ENCODE peak calls at places on chromosomes 16 and 17, in five cellular contexts. C is uterus, F is H9, M is adrenal gland, G is SK-N-SH. K is an unnamed sample.

GRCh38 chr17:28612936-28613872 is 781 bp downstream of the RSKR start:
- DNase-seq in C (no peak), F (peak), M (peak), G (peak), K (peak)

GRCh38 chr17:75864448-75864871 is 9.3 kb upstream of the WBP2 start:
- DNase-seq in C (peak), F (peak), M (no peak), G (peak), K (peak)

GRCh38 chr16:15653227-15653626 is 3.2 kb downstream of the NDE1 start:
- DNase-seq in C (no peak), F (no peak), M (no peak), G (no peak), K (no peak)

GRCh38 chr17:82769041-82769440 is 17.2 kb downstream of the TBCD start:
- DNase-seq in C (no peak), F (no peak), M (no peak), G (peak), K (no peak)

GRCh38 chr17:59516451-59516850 is 49.0 kb upstream of the DHX40 start:
- DNase-seq in C (no peak), F (no peak), M (no peak), G (no peak), K (no peak)

GRCh38 chr17:41942626-41943025 is 12.2 kb downstream of the ODAD4 start:
- DNase-seq in C (no peak), F (no peak), M (no peak), G (no peak), K (no peak)

GRCh38 chr16:88633684-88634140 is 4.7 kb upstream of the IL17C start:
- DNase-seq in C (no peak), F (peak), M (peak), G (peak), K (peak)

GRCh38 chr17:42049834-42050359 is 504 bp downstream of the C17orf113 start:
- DNase-seq in C (no peak), F (no peak), M (no peak), G (no peak), K (peak)

GRCh38 chr17:31297090-31297489 is at the start of gene OMG:
- DNase-seq in C (no peak), F (no peak), M (no peak), G (no peak), K (no peak)

GRCh38 chr17:4998027-4998665 is 396 bp downstream of the KIF1C start:
- DNase-seq in C (peak), F (peak), M (peak), G (peak), K (peak)

GRCh38 chr17:75824591-75825518 is 19.3 kb downstream of the UNC13D start:
- DNase-seq in C (peak), F (no peak), M (no peak), G (no peak), K (no peak)

GRCh38 chr17:47745037-47745380 is 12.0 kb downstream of the TBX21 start:
- DNase-seq in C (no peak), F (no peak), M (no peak), G (no peak), K (no peak)

GRCh38 chr17:17814162-17815061 is 22.4 kb downstream of the SREBF1 start:
- DNase-seq in C (no peak), F (no peak), M (no peak), G (no peak), K (no peak)

GRCh38 chr17:30554839-30555751 is 77.9 kb downstream of the GOSR1 start:
- DNase-seq in C (no peak), F (peak), M (peak), G (no peak), K (no peak)

GRCh38 chr17:51256101-51256500 is 3.7 kb downstream of the MBTD1 start:
- DNase-seq in C (no peak), F (no peak), M (no peak), G (no peak), K (no peak)

GRCh38 chr17:4678448-4679026 is 25.4 kb downstream of the PELP1 start:
- DNase-seq in C (no peak), F (no peak), M (no peak), G (peak), K (no peak)

GRCh38 chr16:84759061-84759460 is 59.3 kb downstream of the USP10 start:
- DNase-seq in C (no peak), F (no peak), M (no peak), G (no peak), K (no peak)

GRCh38 chr17:10161392-10161791 is 37.0 kb downstream of the GAS7 start:
- DNase-seq in C (no peak), F (no peak), M (no peak), G (no peak), K (no peak)

GRCh38 chr17:68296217-68297140 is 5.2 kb downstream of the ARSG start:
- DNase-seq in C (no peak), F (no peak), M (no peak), G (no peak), K (peak)

GRCh38 chr17:66165537-66166123 is 26.3 kb downstream of the CEP112 start:
- DNase-seq in C (no peak), F (no peak), M (peak), G (peak), K (no peak)

GRCh38 chr17:55426851-55427586 is 5.4 kb upstream of the MMD start:
- DNase-seq in C (no peak), F (no peak), M (peak), G (no peak), K (no peak)

GRCh38 chr16:11636172-11636721 is 32.0 kb upstream of the SNN start:
- DNase-seq in C (no peak), F (peak), M (no peak), G (no peak), K (peak)

GRCh38 chr16:86905302-86905701 is 327.0 kb downstream of the FOXL1 start:
- DNase-seq in C (no peak), F (no peak), M (no peak), G (no peak), K (no peak)

GRCh38 chr17:4175921-4176802 is 33.2 kb downstream of the CYB5D2 start:
- DNase-seq in C (no peak), F (no peak), M (no peak), G (no peak), K (no peak)

GRCh38 chr17:71252446-71252845 is 868.4 kb upstream of the SOX9 start:
- DNase-seq in C (no peak), F (no peak), M (no peak), G (no peak), K (no peak)

GRCh38 chr17:416293-417206 is 63.9 kb upstream of the RPH3AL start:
- DNase-seq in C (no peak), F (no peak), M (no peak), G (no peak), K (no peak)

GRCh38 chr17:63099420-63099819 is 133.4 kb downstream of the TANC2 start:
- DNase-seq in C (no peak), F (no peak), M (no peak), G (no peak), K (no peak)

GRCh38 chr17:82397449-82398335 is 20.5 kb upstream of the HEXD start:
- DNase-seq in C (no peak), F (no peak), M (no peak), G (no peak), K (no peak)

GRCh38 chr17:35791681-35792350 is 3.6 kb downstream of the MMP28 start:
- DNase-seq in C (no peak), F (no peak), M (no peak), G (no peak), K (no peak)

GRCh38 chr17:9969301-9969935 is 64.3 kb upstream of the RCVRN start:
- DNase-seq in C (no peak), F (no peak), M (no peak), G (no peak), K (no peak)

GRCh38 chr17:14470417-14470816 is 169.5 kb downstream of the HS3ST3B1 start:
- DNase-seq in C (no peak), F (no peak), M (no peak), G (no peak), K (no peak)

GRCh38 chr16:85393674-85394510 is 219.2 kb upstream of the GSE1 start:
- DNase-seq in C (peak), F (peak), M (peak), G (peak), K (peak)

GRCh38 chr16:65122974-65123845 is 1.3 kb upstream of the CDH11 start:
- DNase-seq in C (peak), F (peak), M (peak), G (peak), K (peak)

GRCh38 chr16:77057161-77057736 is 133.7 kb upstream of the MON1B start:
- DNase-seq in C (no peak), F (no peak), M (no peak), G (no peak), K (no peak)

GRCh38 chr17:3964203-3965122 is at the start of gene ATP2A3:
- DNase-seq in C (no peak), F (no peak), M (no peak), G (peak), K (peak)

GRCh38 chr17:66307257-66307656 is 4.8 kb downstream of the PRKCA start:
- DNase-seq in C (no peak), F (no peak), M (no peak), G (no peak), K (no peak)

GRCh38 chr16:5502467-5502869 is 404.9 kb upstream of the EEF2KMT start:
- DNase-seq in C (no peak), F (peak), M (no peak), G (peak), K (no peak)

GRCh38 chr16:27712251-27712711 is 162.3 kb downstream of the KATNIP start:
- DNase-seq in C (no peak), F (peak), M (no peak), G (no peak), K (no peak)

GRCh38 chr17:75979705-75980187 is 706 bp downstream of the TEN1 start:
- DNase-seq in C (no peak), F (no peak), M (peak), G (no peak), K (peak)

GRCh38 chr17:75845058-75845711 is 981 bp upstream of the UNC13D start:
- DNase-seq in C (peak), F (peak), M (peak), G (peak), K (peak)

GRCh38 chr17:79138826-79139225 is 64.2 kb downstream of the ENGASE start:
- DNase-seq in C (no peak), F (no peak), M (no peak), G (no peak), K (no peak)

GRCh38 chr17:79144090-79144610 is 69.5 kb downstream of the ENGASE start:
- DNase-seq in C (no peak), F (no peak), M (no peak), G (no peak), K (no peak)

GRCh38 chr17:79145548-79145947 is 70.9 kb downstream of the ENGASE start:
- DNase-seq in C (no peak), F (no peak), M (no peak), G (no peak), K (no peak)

GRCh38 chr17:79141578-79142338 is 67.1 kb downstream of the ENGASE start:
- DNase-seq in C (no peak), F (no peak), M (no peak), G (no peak), K (no peak)

DNA sequence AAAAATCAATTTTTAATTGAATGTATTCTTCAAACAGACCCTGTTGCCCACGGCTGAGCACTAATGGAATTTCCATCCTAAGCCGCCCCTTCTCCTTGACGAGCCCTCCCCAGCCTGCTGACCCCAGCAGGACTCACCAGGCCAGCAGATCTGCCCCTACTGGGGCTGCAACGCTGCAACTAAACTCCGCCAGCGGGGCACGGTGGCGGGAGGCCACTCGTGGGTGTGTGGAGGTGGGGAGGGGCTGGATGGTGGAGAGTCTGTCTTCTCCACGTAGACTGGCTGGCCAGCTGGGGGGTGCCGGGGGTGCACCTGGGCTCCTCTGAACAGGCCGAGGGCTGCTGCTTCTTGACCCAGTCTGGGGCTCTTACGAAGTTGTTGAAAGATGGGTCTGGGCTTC is 67.8 kb downstream of the ENGASE start:
- DNase-seq in C (no peak), F (no peak), M (no peak), G (no peak), K (no peak)
- H3K27ac ChIP-seq in C (no peak), F (no peak), M (no peak), G (no peak), K (no peak)

GRCh38 chr16:50274771-50275415 is 8.5 kb downstream of the ADCY7 start:
- DNase-seq in C (no peak), F (no peak), M (no peak), G (no peak), K (no peak)
- H3K27ac ChIP-seq in C (no peak), F (no peak), M (peak), G (no peak), K (peak)

DNA sequence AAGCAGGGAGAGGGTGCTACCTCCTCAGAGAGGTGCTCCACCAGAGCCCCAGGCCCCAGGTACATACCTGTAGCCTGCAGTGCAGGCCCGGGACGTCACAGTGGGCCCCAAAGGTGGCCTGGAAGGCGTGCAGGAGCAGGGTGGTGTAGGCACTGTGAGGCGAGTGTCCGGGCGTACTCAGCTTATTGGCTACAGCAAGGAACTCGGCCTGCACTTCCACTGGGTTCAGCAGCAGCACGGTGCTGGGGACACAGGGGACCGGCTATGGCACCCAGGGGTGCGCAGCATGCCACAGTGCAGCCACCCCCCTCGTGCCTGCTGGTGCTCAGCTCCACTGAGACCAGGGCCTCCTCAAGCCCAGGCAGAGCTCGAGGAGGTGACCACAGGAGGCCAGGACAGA is 23.2 kb upstream of the PIK3R6 start:
- DNase-seq in C (no peak), F (no peak), M (no peak), G (no peak), K (no peak)
- H3K27ac ChIP-seq in C (no peak), F (no peak), M (no peak), G (no peak), K (no peak)

GRCh38 chr17:61245706-61246135 is 153.9 kb upstream of the TBX2 start:
- DNase-seq in C (no peak), F (peak), M (no peak), G (no peak), K (no peak)
- H3K27ac ChIP-seq in C (no peak), F (peak), M (no peak), G (no peak), K (no peak)

DNA sequence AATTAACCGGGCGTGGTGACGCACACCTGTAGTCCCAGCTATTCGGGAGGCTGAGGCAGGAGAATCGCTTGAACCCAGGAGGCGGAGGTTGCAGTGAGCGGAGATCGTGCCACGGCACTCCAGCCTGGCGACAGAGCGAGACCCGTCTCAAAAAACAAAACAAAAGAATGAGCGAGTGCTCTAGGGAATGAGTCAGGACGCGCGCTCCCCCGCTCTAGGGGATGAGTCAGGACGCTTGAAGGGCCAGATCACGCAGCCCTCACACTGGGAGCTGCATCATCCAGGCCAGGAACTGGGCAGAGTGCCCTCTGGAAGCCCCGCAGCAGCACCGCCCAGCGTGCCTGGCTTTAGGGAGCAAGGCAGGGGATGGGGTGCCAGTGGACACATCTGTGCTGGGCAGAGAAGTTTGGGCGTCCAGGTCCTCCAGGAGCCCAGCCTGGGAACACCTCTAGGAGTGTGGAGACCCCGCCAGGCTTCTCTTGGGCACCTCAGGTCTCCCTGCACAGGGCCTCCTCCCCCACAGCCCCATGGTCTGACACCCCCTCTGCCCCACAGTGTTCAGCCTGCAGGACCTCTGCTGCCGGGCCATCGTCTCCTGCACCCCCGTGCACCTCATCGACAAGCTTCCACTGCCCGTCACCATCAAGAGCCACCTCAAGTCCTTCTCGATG is 3.9 kb upstream of the WFIKKN1 start:
- DNase-seq in C (peak), F (peak), M (peak), G (no peak), K (no peak)
- H3K27ac ChIP-seq in C (peak), F (no peak), M (peak), G (peak), K (no peak)

DNA sequence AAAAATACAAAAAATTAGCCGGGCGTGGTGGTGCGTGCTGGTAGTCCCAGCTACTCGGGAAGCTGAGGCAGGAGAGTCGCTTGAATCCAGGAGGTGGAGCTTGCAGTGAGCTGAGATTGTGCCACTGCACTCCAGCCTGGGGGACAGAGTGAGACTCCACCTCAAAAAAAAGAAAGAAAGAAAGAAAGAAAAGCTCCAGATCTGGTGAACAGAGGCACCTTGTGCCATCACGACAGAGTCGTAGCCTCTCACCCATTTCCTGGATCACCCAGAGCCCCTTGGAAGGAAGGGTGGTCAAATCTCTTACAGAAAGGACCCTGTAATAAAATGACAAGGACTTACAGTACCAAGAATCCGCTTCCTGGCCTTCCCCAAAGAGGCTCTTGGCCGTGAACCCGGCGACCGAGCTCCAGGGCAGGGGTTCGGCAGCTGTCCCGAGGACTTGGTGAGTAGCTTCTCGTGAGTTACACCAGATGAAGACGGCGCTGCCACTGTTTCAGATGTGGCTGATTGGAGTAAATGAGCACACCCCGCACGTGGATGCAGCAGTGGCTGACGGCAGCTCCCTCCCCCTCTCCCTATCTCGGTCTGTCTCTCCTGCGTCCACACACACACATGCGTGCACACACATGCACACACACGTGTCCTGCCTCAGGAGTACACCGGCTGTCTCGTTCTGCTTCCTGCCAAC is 13.5 kb downstream of the LGALS3BP start:
- DNase-seq in C (no peak), F (peak), M (no peak), G (no peak), K (peak)
- H3K27ac ChIP-seq in C (no peak), F (no peak), M (no peak), G (no peak), K (no peak)

GRCh38 chr16:80164881-80165280 is 375.9 kb upstream of the DYNLRB2 start:
- DNase-seq in C (no peak), F (no peak), M (no peak), G (no peak), K (no peak)
- H3K27ac ChIP-seq in C (no peak), F (no peak), M (no peak), G (no peak), K (no peak)

GRCh38 chr16:81429045-81429521 is 15.5 kb upstream of the CMIP start:
- DNase-seq in C (no peak), F (peak), M (peak), G (peak), K (no peak)
- H3K27ac ChIP-seq in C (no peak), F (no peak), M (no peak), G (no peak), K (no peak)

GRCh38 chr17:1580979-1581676 is 18.5 kb upstream of the PITPNA start:
- DNase-seq in C (no peak), F (no peak), M (no peak), G (no peak), K (peak)

GRCh38 chr17:1583569-1583968 is 21.0 kb upstream of the PITPNA start:
- DNase-seq in C (no peak), F (no peak), M (no peak), G (no peak), K (no peak)

GRCh38 chr17:1588781-1589585 is 26.4 kb upstream of the PITPNA start:
- DNase-seq in C (no peak), F (peak), M (peak), G (no peak), K (no peak)

GRCh38 chr17:1582374-1582773 is 19.8 kb upstream of the PITPNA start:
- DNase-seq in C (no peak), F (no peak), M (no peak), G (no peak), K (no peak)

GRCh38 chr17:1584167-1584566 is 21.6 kb upstream of the PITPNA start:
- DNase-seq in C (no peak), F (no peak), M (no peak), G (no peak), K (no peak)
- H3K27ac ChIP-seq in C (no peak), F (no peak), M (no peak), G (no peak), K (no peak)

DNA sequence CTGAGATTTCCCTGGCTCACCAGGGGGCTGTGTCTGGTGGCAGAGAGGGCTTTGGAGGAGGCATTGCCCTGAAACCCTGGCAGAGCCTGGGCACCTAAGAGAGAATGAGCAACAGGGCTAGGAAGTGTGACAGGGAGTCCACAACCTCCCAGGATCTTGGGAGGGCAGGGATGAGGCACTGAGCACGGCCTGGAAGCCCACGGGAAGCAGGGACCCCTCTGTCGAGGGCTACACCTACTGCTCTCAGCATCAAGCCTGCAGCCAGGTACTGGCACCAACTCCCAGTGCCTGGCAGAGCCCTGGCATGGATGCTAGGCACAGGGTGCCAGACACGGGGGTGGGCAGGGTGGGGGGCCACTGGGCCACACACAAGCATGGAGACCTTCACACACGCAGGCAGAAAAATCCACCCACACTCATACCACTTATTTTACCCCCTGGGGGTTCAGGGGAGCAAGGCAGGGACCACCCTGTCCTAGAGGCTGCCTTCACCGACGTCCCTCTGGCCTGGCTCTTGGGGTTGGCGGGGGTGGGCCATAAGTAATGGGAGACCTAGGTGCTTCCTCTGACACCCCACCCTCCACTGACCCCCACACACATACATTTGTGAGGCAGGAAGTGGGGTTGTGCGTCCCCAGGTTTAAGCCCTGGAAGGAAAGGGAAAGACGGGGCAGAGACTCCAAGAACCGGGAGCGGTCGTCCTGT is 970 bp upstream of the HSD11B2 start:
- DNase-seq in C (no peak), F (no peak), M (no peak), G (no peak), K (no peak)
- H3K27ac ChIP-seq in C (no peak), F (no peak), M (no peak), G (no peak), K (peak)

K was measured in colonic mucosa.